ENCODE peak calls at places on chromosomes 2 and 18, in five cellular contexts. X is HepG2; L is A549; C is SK-N-SH treated with all-trans-retinoic acid at 6 μM for 48 hours; E is stimulated activated naive CD8-positive, alpha-beta T cell treated with anti-CD3 and anti-CD28 coated beads, Interleukin-15, Interleukin-2, amounts not matched to agents 100 U/mL and 50 U/mL, for 24 hours. Q is an unnamed sample.

GRCh38 chr2:19299522-19299921 is 58.9 kb downstream of the OSR1 start:
- ATAC-seq in C (peak; percentile 37), E (no peak), X (no peak), L (peak; percentile 31), Q (no peak)

GRCh38 chr18:25605322-25605721 is 253.4 kb upstream of the ZNF521 start:
- ATAC-seq in C (no peak), X (peak; percentile 43), L (no peak), E (no peak), Q (no peak)

GRCh38 chr2:70049261-70049660 is 38.0 kb upstream of the PCBP1 start:
- ATAC-seq in C (no peak), E (no peak), X (no peak), L (no peak), Q (no peak)

GRCh38 chr2:191151315-191151698 is 513 bp upstream of the STAT4 start:
- ATAC-seq in L (peak; percentile 16), E (peak; percentile 10), C (no peak), X (peak; percentile 18), Q (peak; percentile 57)

GRCh38 chr18:45166341-45167108 is 448.8 kb upstream of the SLC14A2 start:
- ATAC-seq in L (peak; percentile 90), X (no peak), E (no peak), C (peak; percentile 81), Q (no peak)

GRCh38 chr2:202689459-202689858 is 54.7 kb downstream of the FAM117B start:
- ATAC-seq in X (no peak), E (no peak), L (no peak), C (no peak), Q (no peak)

GRCh38 chr2:234469251-234469845 is 27.5 kb downstream of the ARL4C start:
- ATAC-seq in C (no peak), L (no peak), X (no peak), E (peak; percentile 76), Q (peak; percentile 60)

GRCh38 chr2:239460780-239461179 is 60.0 kb upstream of the HDAC4 start:
- ATAC-seq in L (no peak), C (no peak), E (no peak), X (no peak), Q (no peak)

GRCh38 chr2:47510745-47511144 is 107.8 kb downstream of the MSH2 start:
- ATAC-seq in E (no peak), C (peak; percentile 68), X (peak; percentile 89), L (peak; percentile 92), Q (no peak)

GRCh38 chr2:141676139-141676538 is 454.7 kb downstream of the LRP1B start:
- ATAC-seq in X (no peak), C (no peak), E (no peak), L (no peak), Q (no peak)

GRCh38 chr2:128691526-128691925 is 372.9 kb upstream of the HS6ST1 start:
- ATAC-seq in E (no peak), C (no peak), X (no peak), L (no peak), Q (no peak)

GRCh38 chr2:96526101-96526591 is 10.4 kb upstream of the ARID5A start:
- ATAC-seq in C (no peak), X (peak; percentile 22), E (no peak), L (no peak), Q (no peak)

Q was measured in stimulated activated memory B cell treated with anti-CD40 and anti-IgM and Interleukin-4, amounts not matched to agents 10 μg/mL and 1 μg/mL and 100 μg/mL, for 72 hours.